ENCODE peak calls at places on chromosomes 12 and 14, in seven cellular contexts. G is Karpas-422, Z is PC-3, T is IMR-90, C is keratinocyte, L is astrocyte, K is GM12878. X is an unnamed sample.

GRCh38 chr14:24734917-24735500 is 101.0 kb upstream of the GZMB start:
- DNase-seq in G (peak; percentile 87), Z (peak; percentile 58), T (peak; percentile 69), C (peak; percentile 35), L (peak; percentile 31), K (no peak), X (peak; percentile 89)

GRCh38 chr12:4736048-4736447 is 15.8 kb downstream of the GALNT8 start:
- DNase-seq in G (no peak), Z (no peak), T (no peak), C (no peak), L (no peak), K (no peak), X (no peak)

GRCh38 chr12:120181991-120182631 is 12.4 kb downstream of the GCN1 start:
- DNase-seq in G (no peak), Z (peak; percentile 92), T (peak; percentile 74), C (no peak), L (peak; percentile 72), K (no peak), X (peak; percentile 45)

GRCh38 chr12:55830601-55831406 is 1.4 kb upstream of the DNAJC14 start:
- DNase-seq in G (peak; percentile 60), Z (no peak), T (peak; percentile 56), C (no peak), L (peak; percentile 47), K (no peak), X (peak; percentile 79)

GRCh38 chr12:95857151-95857550 is 1.6 kb upstream of the SNRPF start:
- DNase-seq in G (no peak), Z (no peak), T (no peak), C (no peak), L (no peak), K (no peak), X (no peak)

GRCh38 chr12:22088886-22089285 is 42.9 kb downstream of the CMAS start:
- DNase-seq in G (no peak), Z (peak; percentile 82), T (no peak), C (peak; percentile 32), L (no peak), K (no peak), X (no peak)

GRCh38 chr12:83276904-83277303 is 590.2 kb downstream of the TMTC2 start:
- DNase-seq in G (no peak), Z (no peak), T (no peak), C (no peak), L (no peak), K (no peak), X (no peak)

GRCh38 chr14:47674546-47675238 is 713 bp downstream of the MDGA2 start:
- DNase-seq in G (no peak), Z (no peak), T (no peak), C (no peak), L (no peak), K (no peak), X (no peak)

GRCh38 chr12:96015672-96016071 is 19.5 kb upstream of the HAL start:
- DNase-seq in G (no peak), Z (peak; percentile 50), T (peak; percentile 22), C (no peak), L (no peak), K (no peak), X (peak; percentile 21)

GRCh38 chr12:125091401-125091800 is 26.2 kb downstream of the AACS start:
- DNase-seq in G (no peak), Z (no peak), T (no peak), C (no peak), L (no peak), K (no peak), X (no peak)

GRCh38 chr12:82359115-82359478 is 768 bp downstream of the METTL25 start:
- DNase-seq in G (peak; percentile 69), Z (no peak), T (no peak), C (no peak), L (peak; percentile 1), K (no peak), X (peak; percentile 45)

GRCh38 chr14:77616133-77616453 is 344 bp downstream of the SPTLC2 start:
- DNase-seq in G (no peak), Z (no peak), T (no peak), C (no peak), L (no peak), K (no peak), X (no peak)

GRCh38 chr14:105491366-105492006 is 440 bp downstream of the TEDC1 start:
- DNase-seq in G (peak; percentile 97), Z (peak; percentile 77), T (peak; percentile 20), C (no peak), L (no peak), K (peak; percentile 58), X (peak; percentile 77)

GRCh38 chr14:91225025-91225424 is 19.5 kb downstream of the GPR68 start:
- DNase-seq in G (no peak), Z (peak; percentile 37), T (peak; percentile 67), C (no peak), L (peak; percentile 13), K (no peak), X (no peak)

GRCh38 chr12:59389968-59390576 is 205.8 kb upstream of the SLC16A7 start:
- DNase-seq in G (no peak), Z (no peak), T (no peak), C (no peak), L (no peak), K (no peak), X (no peak)

GRCh38 chr14:24051789-24052655 is at the start of gene CARMIL3:
- DNase-seq in G (peak; percentile 94), Z (peak; percentile 57), T (peak; percentile 34), C (no peak), L (peak; percentile 18), K (no peak), X (peak; percentile 87)

GRCh38 chr12:108950991-108951739 is 69.7 kb downstream of the SVOP start:
- DNase-seq in G (peak; percentile 90), Z (peak; percentile 91), T (peak; percentile 54), C (peak; percentile 41), L (peak; percentile 25), K (peak; percentile 38), X (peak; percentile 82)

GRCh38 chr12:53205747-53206146 is 1.3 kb downstream of the ITGB7 start:
- DNase-seq in G (peak; percentile 86), Z (peak; percentile 74), T (peak; percentile 89), C (no peak), L (peak; percentile 82), K (peak; percentile 87), X (peak; percentile 95)

GRCh38 chr14:103696466-103697071 is 18.7 kb downstream of the XRCC3 start:
- DNase-seq in G (no peak), Z (no peak), T (peak; percentile 91), C (no peak), L (peak; percentile 21), K (no peak), X (peak; percentile 19)

GRCh38 chr12:116878567-116879508 is 2.4 kb downstream of the HRK start:
- DNase-seq in G (no peak), Z (peak; percentile 50), T (no peak), C (no peak), L (no peak), K (no peak), X (peak; percentile 45)

GRCh38 chr12:29103539-29103974 is 45.5 kb upstream of the FAR2 start:
- DNase-seq in G (no peak), Z (no peak), T (no peak), C (no peak), L (no peak), K (peak; percentile 75), X (no peak)

GRCh38 chr12:1801285-1801975 is 18.9 kb upstream of the LRTM2 start:
- DNase-seq in G (no peak), Z (no peak), T (peak; percentile 29), C (no peak), L (peak; percentile 66), K (no peak), X (no peak)

GRCh38 chr12:402127-402456 is 648 bp downstream of the CCDC77 start:
- DNase-seq in G (peak; percentile 69), Z (peak; percentile 48), T (peak; percentile 41), C (no peak), L (peak; percentile 9), K (no peak), X (peak; percentile 63)

GRCh38 chr12:32390572-32391219 is 8.7 kb upstream of the FGD4 start:
- DNase-seq in G (no peak), Z (no peak), T (no peak), C (no peak), L (no peak), K (no peak), X (no peak)
- H3K4me3 ChIP-seq in G (no peak overlapping the region), Z (no peak overlapping the region), T (peak overlapping the region; percentile 27), C (peak overlapping the region; percentile 20), L (peak overlapping the region; percentile 33), K (no peak overlapping the region), X (peak overlapping the region; percentile 76)

DNA sequence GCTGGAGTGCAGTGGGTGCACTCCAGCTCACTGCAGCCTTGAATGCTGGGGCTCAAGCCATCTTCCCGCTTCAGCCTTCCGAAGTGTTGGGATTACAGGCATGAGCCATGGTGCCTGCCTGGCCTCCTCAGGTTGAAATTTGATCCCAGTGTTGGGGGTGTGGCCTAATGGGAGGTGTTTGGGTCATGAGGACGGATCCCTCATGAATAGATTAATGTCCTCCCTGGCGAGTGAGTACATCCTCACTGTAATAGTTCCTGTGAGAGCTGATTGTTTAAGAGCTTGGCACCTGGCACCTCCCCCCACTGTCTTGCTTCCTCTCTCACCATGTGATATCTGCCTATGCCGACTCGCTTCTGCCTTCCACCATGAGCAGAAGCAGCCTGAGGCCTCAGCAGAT is 84.7 kb downstream of the TSPAN9 start:
- DNase-seq in G (no peak), Z (no peak), T (no peak), C (no peak), L (no peak), K (no peak), X (no peak)
- H3K9ac ChIP-seq in G (no peak overlapping the region), Z (no peak overlapping the region), T (no peak overlapping the region), C (no peak overlapping the region), L (no peak overlapping the region), K (no peak overlapping the region), X (no peak overlapping the region)

DNA sequence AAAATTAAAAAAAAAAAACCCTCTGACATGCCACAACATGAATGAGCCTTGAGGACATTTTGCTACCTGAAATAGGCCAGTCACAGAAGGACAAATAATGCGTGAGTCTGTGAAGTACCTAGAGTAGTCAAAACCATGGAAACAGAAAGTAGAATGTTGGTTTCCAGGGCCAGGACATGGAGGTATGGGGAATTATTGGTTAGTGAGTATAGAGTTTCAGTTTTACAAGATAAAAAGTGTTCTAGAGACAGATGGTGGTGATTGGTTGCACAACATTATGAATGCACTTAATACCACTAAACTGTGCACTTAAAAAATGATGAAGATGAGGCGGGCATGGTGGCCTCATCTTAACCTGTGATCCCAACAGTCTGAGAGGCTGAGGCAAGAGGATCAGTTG is 47.6 kb upstream of the ZFP36L1 start:
- DNase-seq in G (no peak), Z (no peak), T (no peak), C (no peak), L (no peak), K (no peak), X (no peak)
- H3K4me3 ChIP-seq in G (no peak overlapping the region), Z (no peak overlapping the region), T (no peak overlapping the region), C (no peak overlapping the region), L (no peak overlapping the region), K (no peak overlapping the region), X (no peak overlapping the region)

GRCh38 chr12:67929373-67929772 is 59.9 kb upstream of the IFNG-AS1 start:
- DNase-seq in G (no peak), Z (peak; percentile 49), T (no peak), C (no peak), L (no peak), K (no peak), X (no peak)

GRCh38 chr12:67927815-67928214 is 61.4 kb upstream of the IFNG-AS1 start:
- DNase-seq in G (no peak), Z (no peak), T (no peak), C (no peak), L (no peak), K (no peak), X (no peak)

GRCh38 chr12:67926063-67926462 is 63.2 kb upstream of the IFNG-AS1 start:
- DNase-seq in G (no peak), Z (no peak), T (no peak), C (no peak), L (no peak), K (no peak), X (no peak)

GRCh38 chr12:67927231-67927630 is 62.0 kb upstream of the IFNG-AS1 start:
- DNase-seq in G (no peak), Z (no peak), T (no peak), C (no peak), L (no peak), K (no peak), X (no peak)

GRCh38 chr12:67928621-67929369 is 60.5 kb upstream of the IFNG-AS1 start:
- DNase-seq in G (no peak), Z (peak; percentile 5), T (no peak), C (no peak), L (peak; percentile 15), K (no peak), X (peak; percentile 25)
- H3K9ac ChIP-seq in G (no peak overlapping the region), Z (no peak overlapping the region), T (no peak overlapping the region), C (no peak overlapping the region), L (no peak overlapping the region), K (no peak overlapping the region), X (no peak overlapping the region)